ENCODE peak calls at places on chromosome 7, in nine cellular contexts. N is AG04449; R is colonic mucosa; H is neural progenitor cell; K is transverse colon; E is neural crest cell; G is tibial nerve; O is nephron progenitor cell; C is CD4-positive, alpha-beta T cell. Z is an unnamed sample.

GRCh38 chr7:1768835-1769234 is 98.8 kb downstream of the ELFN1 start:
- DNase-seq in E (no peak), G (no peak), C (no peak), N (no peak), R (no peak), O (no peak), H (no peak), K (no peak), Z (no peak)

GRCh38 chr7:70808876-70809275 is 323.1 kb upstream of the GALNT17 start:
- DNase-seq in N (no peak), G (no peak), C (no peak), R (no peak), K (no peak), E (no peak), O (no peak), H (no peak), Z (no peak)

GRCh38 chr7:7426686-7427085 is 109.0 kb downstream of the COL28A1 start:
- DNase-seq in R (no peak), O (no peak), N (no peak), H (no peak), K (no peak), E (no peak), G (no peak), C (no peak), Z (no peak)

GRCh38 chr7:134446446-134446845 is 12.5 kb downstream of the AKR1B1 start:
- DNase-seq in C (no peak), O (no peak), G (no peak), H (no peak), R (no peak), K (no peak), E (no peak), N (no peak), Z (no peak)

GRCh38 chr7:139658919-139659675 is 118.7 kb downstream of the HIPK2 start:
- DNase-seq in R (no peak), H (no peak), K (no peak), O (no peak), G (no peak), E (no peak), C (no peak), N (no peak), Z (no peak)

GRCh38 chr7:18671176-18671575 is 175.6 kb downstream of the HDAC9 start:
- DNase-seq in C (no peak), E (no peak), G (no peak), N (no peak), H (no peak), O (no peak), K (no peak), R (no peak), Z (no peak)

GRCh38 chr7:1533569-1534329 is 3.2 kb downstream of the MAFK start:
- DNase-seq in O (no peak), R (no peak), K (peak), H (no peak), N (peak), E (no peak), C (no peak), G (no peak), Z (no peak)

GRCh38 chr7:27961255-27961654 is 219.3 kb downstream of the JAZF1 start:
- DNase-seq in N (peak), R (no peak), K (no peak), C (no peak), E (no peak), H (no peak), O (no peak), G (no peak), Z (peak)

GRCh38 chr7:4527988-4528641 is 154.0 kb upstream of the FOXK1 start:
- DNase-seq in H (no peak), E (no peak), R (no peak), C (no peak), O (no peak), N (no peak), K (no peak), G (no peak), Z (no peak)

GRCh38 chr7:67788689-67789088 is 792.1 kb downstream of the TYW1 start:
- DNase-seq in C (no peak), K (no peak), N (no peak), O (peak), H (peak), R (no peak), G (no peak), E (peak), Z (no peak)

GRCh38 chr7:6392712-6393666 is 54.8 kb downstream of the DAGLB start:
- DNase-seq in H (no peak), O (no peak), R (peak), E (no peak), C (no peak), N (no peak), G (peak), K (peak), Z (no peak)

GRCh38 chr7:29309041-29309860 is 114.7 kb downstream of the CHN2 start:
- DNase-seq in G (no peak), R (no peak), C (no peak), E (no peak), N (no peak), K (no peak), O (no peak), H (no peak), Z (no peak)

GRCh38 chr7:474605-475424 is 44.8 kb downstream of the PDGFA start:
- DNase-seq in G (no peak), H (no peak), O (no peak), K (no peak), N (no peak), E (no peak), R (no peak), C (no peak), Z (no peak)

GRCh38 chr7:132607656-132608055 is 31.4 kb upstream of the PLXNA4 start:
- DNase-seq in G (no peak), R (no peak), E (no peak), N (no peak), C (no peak), K (no peak), H (no peak), O (no peak), Z (no peak)

GRCh38 chr7:29193316-29194205 is 1.0 kb upstream of the CHN2 start:
- DNase-seq in R (peak), E (no peak), K (no peak), G (no peak), C (no peak), H (peak), N (no peak), O (no peak), Z (no peak)

GRCh38 chr7:106652909-106653308 is 8.0 kb downstream of the CCDC71L start:
- DNase-seq in K (no peak), O (no peak), C (no peak), R (no peak), H (no peak), E (no peak), G (no peak), N (no peak), Z (no peak)

GRCh38 chr7:43649755-43650274 is 66.9 kb downstream of the STK17A start:
- DNase-seq in G (no peak), C (peak), E (no peak), R (no peak), K (peak), O (no peak), N (no peak), H (no peak), Z (no peak)

GRCh38 chr7:28096713-28097112 is 83.9 kb downstream of the JAZF1 start:
- DNase-seq in E (peak), O (peak), R (peak), H (peak), K (peak), G (no peak), C (no peak), N (no peak), Z (no peak)

GRCh38 chr7:157907998-157908782 is 571.4 kb downstream of the DNAJB6 start:
- DNase-seq in H (no peak), N (no peak), K (no peak), E (no peak), C (no peak), R (no peak), G (no peak), O (no peak), Z (no peak)

GRCh38 chr7:4204530-4205165 is 477.4 kb upstream of the FOXK1 start:
- DNase-seq in R (no peak), H (peak), K (no peak), N (no peak), C (peak), O (no peak), E (no peak), G (no peak), Z (no peak)

GRCh38 chr7:85322252-85322651 is 135.4 kb upstream of the SEMA3D start:
- DNase-seq in O (no peak), C (no peak), H (no peak), K (no peak), R (no peak), E (no peak), N (no peak), G (no peak), Z (no peak)

GRCh38 chr7:148763622-148764021 is 64.9 kb downstream of the CUL1 start:
- DNase-seq in G (no peak), C (no peak), O (no peak), H (no peak), K (no peak), N (no peak), R (no peak), E (no peak), Z (no peak)

GRCh38 chr7:148434181-148434769 is 156.3 kb upstream of the C7orf33 start:
- DNase-seq in C (no peak), O (no peak), N (no peak), H (no peak), K (no peak), R (no peak), E (no peak), G (no peak), Z (no peak)

GRCh38 chr7:111892568-111892967 is 313.6 kb downstream of the DOCK4 start:
- DNase-seq in O (no peak), R (no peak), E (no peak), K (no peak), H (no peak), N (no peak), G (no peak), C (no peak), Z (no peak)

GRCh38 chr7:95180-95862 is 97.0 kb upstream of the FAM20C start:
- DNase-seq in E (no peak), G (no peak), O (no peak), K (no peak), C (no peak), N (no peak), H (no peak), R (no peak), Z (no peak)

GRCh38 chr7:69847921-69848612 is 249.8 kb downstream of the AUTS2 start:
- DNase-seq in R (no peak), O (no peak), E (no peak), H (no peak), K (no peak), N (no peak), G (no peak), C (no peak), Z (no peak)

GRCh38 chr7:84912993-84913635 is 273.7 kb downstream of the SEMA3D start:
- DNase-seq in H (no peak), K (no peak), G (no peak), E (no peak), C (no peak), R (no peak), N (no peak), O (no peak), Z (no peak)

GRCh38 chr7:96327429-96327828 is 5.5 kb upstream of the SLC25A13 start:
- DNase-seq in N (no peak), O (no peak), H (no peak), K (peak), C (no peak), R (peak), E (no peak), G (no peak), Z (no peak)

GRCh38 chr7:6279341-6279740 is 6.9 kb upstream of the CYTH3 start:
- DNase-seq in E (no peak), G (no peak), R (no peak), K (no peak), H (no peak), N (no peak), O (no peak), C (no peak), Z (no peak)

GRCh38 chr7:2934211-2934731 is 90.2 kb upstream of the GNA12 start:
- DNase-seq in O (no peak), H (no peak), E (no peak), G (no peak), R (no peak), C (no peak), N (peak), K (no peak), Z (peak)

GRCh38 chr7:123208793-123209192 is 9.0 kb upstream of the SLC13A1 start:
- DNase-seq in O (no peak), C (no peak), H (peak), K (no peak), R (no peak), G (no peak), E (no peak), N (no peak), Z (no peak)

GRCh38 chr7:1444214-1444924 is 14.9 kb downstream of the MICALL2 start:
- DNase-seq in N (no peak), K (no peak), E (no peak), H (no peak), R (no peak), O (no peak), G (no peak), C (no peak), Z (no peak)

GRCh38 chr7:44286618-44287487 is 38.5 kb downstream of the CAMK2B start:
- DNase-seq in E (no peak), R (no peak), K (peak), C (peak), H (no peak), O (peak), G (peak), N (no peak), Z (no peak)

GRCh38 chr7:91557789-91558396 is 293.7 kb downstream of the FZD1 start:
- DNase-seq in N (peak), K (no peak), R (no peak), G (no peak), C (no peak), H (no peak), O (no peak), E (no peak), Z (peak)

GRCh38 chr7:121960678-121961461 is 87.9 kb downstream of the PTPRZ1 start:
- DNase-seq in K (no peak), O (no peak), G (no peak), H (peak), C (no peak), N (peak), R (no peak), E (no peak), Z (no peak)

GRCh38 chr7:156176039-156176438 is 363.8 kb upstream of the SHH start:
- DNase-seq in R (no peak), H (no peak), O (no peak), G (no peak), N (no peak), E (no peak), C (no peak), K (no peak), Z (no peak)

GRCh38 chr7:111018960-111019835 is 71.7 kb upstream of the LRRN3 start:
- DNase-seq in H (peak), R (no peak), C (no peak), G (no peak), K (peak), E (no peak), N (no peak), O (peak), Z (no peak)

GRCh38 chr7:144513332-144513731 is 109.8 kb upstream of the NOBOX start:
- DNase-seq in O (no peak), H (peak), R (no peak), E (no peak), N (no peak), C (no peak), G (no peak), K (no peak), Z (no peak)

GRCh38 chr7:138838166-138838565 is 40.2 kb upstream of the ATP6V0A4 start:
- DNase-seq in H (no peak), G (no peak), R (no peak), E (no peak), C (no peak), N (no peak), K (no peak), O (peak), Z (no peak)

GRCh38 chr7:73985737-73986141 is 42.2 kb upstream of the ELN start:
- DNase-seq in R (no peak), H (no peak), K (no peak), C (no peak), G (no peak), N (no peak), E (no peak), O (no peak), Z (no peak)
- TF ChIP-seq CTCF in R (no peak), H (no peak), K (no peak), C (no peak), G (no peak), N (no peak), E (no peak), O (no peak), Z (no peak)

GRCh38 chr7:74182453-74183090 is 8.4 kb downstream of the EIF4H start:
- DNase-seq in O (no peak), C (no peak), R (no peak), H (no peak), E (no peak), N (no peak), G (no peak), K (no peak), Z (no peak)

GRCh38 chr7:74183142-74183541 is 9.0 kb downstream of the EIF4H start:
- DNase-seq in O (no peak), K (peak), N (no peak), E (no peak), C (no peak), G (no peak), R (no peak), H (no peak), Z (no peak)

GRCh38 chr7:74185016-74185415 is 10.9 kb downstream of the EIF4H start:
- DNase-seq in K (no peak), O (no peak), G (no peak), E (no peak), H (no peak), N (no peak), C (no peak), R (no peak), Z (no peak)

GRCh38 chr7:74185636-74186035 is 11.5 kb downstream of the EIF4H start:
- DNase-seq in R (no peak), N (no peak), C (no peak), E (no peak), O (no peak), H (no peak), G (no peak), K (no peak), Z (no peak)

DNA sequence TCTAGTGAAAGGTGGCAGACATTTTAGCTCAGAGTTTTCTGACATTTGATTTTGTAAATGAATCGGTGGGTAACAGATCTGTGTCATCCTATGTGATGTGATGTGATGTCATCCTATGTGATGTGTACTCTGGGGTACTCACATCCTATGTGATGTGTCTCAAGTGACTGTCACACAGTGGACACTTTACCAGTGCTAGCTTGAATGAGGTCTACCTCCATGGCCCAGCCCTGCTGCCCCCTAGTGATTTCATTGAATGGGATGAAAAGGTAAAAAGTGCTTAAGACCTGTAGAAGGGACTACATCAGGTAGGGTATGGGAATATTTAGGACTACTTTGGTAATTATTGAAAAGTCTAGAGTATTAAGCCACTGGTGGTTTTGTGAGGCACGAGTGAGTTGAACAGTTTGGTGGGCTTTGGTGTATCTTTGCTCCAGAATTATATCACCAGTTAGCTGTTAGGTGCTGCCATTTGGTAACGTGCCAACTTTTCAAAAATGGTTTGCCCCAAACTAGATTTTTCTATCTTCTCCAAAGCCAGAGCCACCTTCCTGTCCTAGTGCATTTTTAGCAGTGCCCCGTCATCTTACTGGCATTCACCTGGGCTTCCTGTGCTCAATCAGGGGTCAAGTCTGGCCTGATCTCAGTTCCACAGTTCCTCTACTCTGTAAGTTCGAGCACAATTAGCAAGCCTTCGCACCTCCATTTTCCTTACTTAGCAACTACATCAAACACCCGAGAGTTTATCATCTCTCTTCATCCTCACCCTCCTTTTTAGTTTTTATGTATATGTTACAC is 9.7 kb downstream of the EIF4H start:
- DNase-seq in K (no peak), G (no peak), O (no peak), C (no peak), E (no peak), R (peak), N (no peak), H (peak), Z (no peak)
- TF ChIP-seq CTCF in K (peak), G (no peak), O (peak), C (no peak), E (peak), R (peak), N (no peak), H (peak), Z (peak)

GRCh38 chr7:100827330-100828226 is at the start of gene EPHB4:
- DNase-seq in K (peak), E (peak), C (no peak), H (peak), O (peak), N (no peak), G (no peak), R (peak), Z (no peak)
- TF ChIP-seq CTCF in K (no peak), E (peak), C (no peak), H (peak), O (peak), N (peak), G (no peak), R (no peak), Z (peak)

DNA sequence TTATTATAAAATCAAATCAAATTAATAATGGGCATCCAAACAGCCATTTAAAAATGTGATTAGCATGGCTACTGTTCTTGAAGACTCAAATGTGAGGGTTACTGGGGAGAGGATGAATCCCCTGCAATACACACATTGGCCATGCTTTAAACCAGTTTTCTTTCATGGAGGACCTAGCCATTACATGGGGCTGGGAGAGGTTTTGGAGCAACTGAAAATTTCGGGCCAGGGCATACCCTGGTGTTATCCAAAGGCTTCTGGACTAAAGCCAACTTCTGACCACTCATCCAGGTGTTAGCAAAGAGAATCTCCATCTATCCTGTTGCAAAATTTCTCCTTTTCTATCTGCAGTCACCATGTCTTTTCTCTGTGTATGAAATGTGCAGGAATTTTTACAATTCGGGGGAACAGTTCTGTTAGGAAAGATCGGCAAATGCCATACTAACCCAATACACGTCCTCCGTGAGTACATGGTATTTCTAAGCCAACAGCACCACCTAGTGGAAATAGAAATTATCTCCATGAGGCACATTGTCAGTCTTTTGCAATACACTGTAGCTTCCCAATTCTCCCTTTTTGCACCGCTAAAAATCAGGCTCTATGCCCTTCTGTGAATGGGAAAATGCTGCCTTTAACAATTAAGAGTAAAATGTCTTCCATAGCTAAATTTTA is 47.0 kb upstream of the ZNF107 start:
- DNase-seq in E (peak), C (no peak), R (peak), O (no peak), G (no peak), K (no peak), N (no peak), H (peak), Z (peak)
- TF ChIP-seq CTCF in E (peak), C (peak), R (peak), O (no peak), G (peak), K (peak), N (peak), H (peak), Z (peak)

DNA sequence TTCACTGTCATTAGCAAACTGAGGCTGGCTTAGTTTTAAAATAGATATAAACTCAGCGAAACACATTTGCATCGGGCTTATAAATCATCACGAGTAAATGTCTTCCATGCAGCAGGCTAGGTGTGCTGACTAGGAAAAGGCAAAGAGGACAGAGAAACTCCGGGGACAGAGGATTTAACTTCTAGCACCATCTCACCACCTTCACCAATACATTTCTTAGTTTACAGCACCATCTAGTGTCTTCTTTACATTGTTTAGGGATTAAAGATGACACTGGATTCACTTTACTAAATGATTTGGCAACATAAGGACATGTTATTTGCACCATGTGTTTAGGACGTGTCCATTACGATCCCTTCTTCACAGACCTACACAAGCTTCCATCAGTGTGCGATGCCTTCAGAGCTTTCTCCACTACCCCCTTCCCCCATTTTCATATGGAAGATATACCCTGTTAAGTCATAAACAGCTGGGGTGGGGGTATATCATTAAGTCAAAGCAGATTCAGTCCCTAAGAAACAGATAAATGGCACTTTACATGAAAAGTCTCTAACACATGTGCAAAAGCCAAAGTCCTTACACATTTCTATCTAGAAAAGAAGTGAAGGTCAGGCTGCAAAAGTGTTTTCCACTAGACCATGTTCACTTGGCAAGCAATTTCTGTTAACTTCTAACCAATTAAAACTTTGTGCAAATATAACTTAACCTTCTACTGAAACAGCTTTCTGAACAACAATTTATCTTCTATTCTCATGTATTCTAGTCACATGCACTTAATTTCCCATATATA is 103.3 kb downstream of the GRB10 start:
- DNase-seq in H (peak), R (no peak), E (no peak), K (no peak), N (no peak), C (no peak), G (no peak), O (no peak), Z (no peak)
- TF ChIP-seq CTCF in H (peak), R (no peak), E (peak), K (peak), N (peak), C (peak), G (peak), O (peak), Z (peak)